ENCODE peak calls at places on chromosomes 5 and 9, in five cellular contexts. One of them, this sample, is unnamed.

GRCh38 chr5:36665638-36666037 is 59.2 kb downstream of the SLC1A3 start:
- DNase-seq in aorta: no peak
- DNase-seq in stimulated activated CD8-positive, alpha-beta memory T cell treated with anti-CD3 and anti-CD28 coated beads, Interleukin-12 subunit alpha, Interleukin-12 subunit beta, amount 100 ng/mL, for 4 hours: no peak
- DNase-seq in neural crest cell: no peak
- DNase-seq in NCI-H345: no peak
- DNase-seq in this sample: no peak

GRCh38 chr5:22541037-22541436 is 312.1 kb downstream of the CDH12 start:
- DNase-seq in neural crest cell: no peak
- DNase-seq in aorta: no peak
- DNase-seq in stimulated activated CD8-positive, alpha-beta memory T cell treated with anti-CD3 and anti-CD28 coated beads, Interleukin-12 subunit alpha, Interleukin-12 subunit beta, amount 100 ng/mL, for 4 hours: no peak
- DNase-seq in NCI-H345: peak
- DNase-seq in this sample: no peak

GRCh38 chr5:55176176-55176818 is 3.3 kb upstream of the CDC20B start:
- DNase-seq in neural crest cell: peak
- DNase-seq in stimulated activated CD8-positive, alpha-beta memory T cell treated with anti-CD3 and anti-CD28 coated beads, Interleukin-12 subunit alpha, Interleukin-12 subunit beta, amount 100 ng/mL, for 4 hours: no peak
- DNase-seq in aorta: peak
- DNase-seq in NCI-H345: peak
- DNase-seq in this sample: no peak

GRCh38 chr9:74724317-74724716 is 163.4 kb downstream of the TRPM6 start:
- DNase-seq in stimulated activated CD8-positive, alpha-beta memory T cell treated with anti-CD3 and anti-CD28 coated beads, Interleukin-12 subunit alpha, Interleukin-12 subunit beta, amount 100 ng/mL, for 4 hours: no peak
- DNase-seq in neural crest cell: no peak
- DNase-seq in aorta: no peak
- DNase-seq in NCI-H345: no peak
- DNase-seq in this sample: no peak

GRCh38 chr9:130426883-130427282 is 17.9 kb upstream of the ASS1 start:
- DNase-seq in NCI-H345: no peak
- DNase-seq in neural crest cell: no peak
- DNase-seq in stimulated activated CD8-positive, alpha-beta memory T cell treated with anti-CD3 and anti-CD28 coated beads, Interleukin-12 subunit alpha, Interleukin-12 subunit beta, amount 100 ng/mL, for 4 hours: no peak
- DNase-seq in aorta: peak
- DNase-seq in this sample: peak

GRCh38 chr9:83959061-83959460 is 21.0 kb downstream of the HNRNPK start:
- DNase-seq in neural crest cell: no peak
- DNase-seq in aorta: no peak
- DNase-seq in NCI-H345: no peak
- DNase-seq in stimulated activated CD8-positive, alpha-beta memory T cell treated with anti-CD3 and anti-CD28 coated beads, Interleukin-12 subunit alpha, Interleukin-12 subunit beta, amount 100 ng/mL, for 4 hours: no peak
- DNase-seq in this sample: no peak

GRCh38 chr5:77397686-77398300 is 94.3 kb downstream of the WDR41 start:
- DNase-seq in neural crest cell: no peak
- DNase-seq in aorta: no peak
- DNase-seq in NCI-H345: no peak
- DNase-seq in stimulated activated CD8-positive, alpha-beta memory T cell treated with anti-CD3 and anti-CD28 coated beads, Interleukin-12 subunit alpha, Interleukin-12 subunit beta, amount 100 ng/mL, for 4 hours: no peak
- DNase-seq in this sample: no peak

GRCh38 chr5:9207820-9208418 is 338.0 kb downstream of the SEMA5A start:
- DNase-seq in neural crest cell: no peak
- DNase-seq in NCI-H345: peak
- DNase-seq in aorta: no peak
- DNase-seq in stimulated activated CD8-positive, alpha-beta memory T cell treated with anti-CD3 and anti-CD28 coated beads, Interleukin-12 subunit alpha, Interleukin-12 subunit beta, amount 100 ng/mL, for 4 hours: no peak
- DNase-seq in this sample: peak

GRCh38 chr5:52443187-52443586 is 344.5 kb upstream of the ITGA1 start:
- DNase-seq in neural crest cell: no peak
- DNase-seq in aorta: no peak
- DNase-seq in stimulated activated CD8-positive, alpha-beta memory T cell treated with anti-CD3 and anti-CD28 coated beads, Interleukin-12 subunit alpha, Interleukin-12 subunit beta, amount 100 ng/mL, for 4 hours: no peak
- DNase-seq in NCI-H345: no peak
- DNase-seq in this sample: no peak

GRCh38 chr9:75903785-75904360 is 13.4 kb downstream of the PCSK5 start:
- DNase-seq in NCI-H345: no peak
- DNase-seq in aorta: no peak
- DNase-seq in neural crest cell: no peak
- DNase-seq in stimulated activated CD8-positive, alpha-beta memory T cell treated with anti-CD3 and anti-CD28 coated beads, Interleukin-12 subunit alpha, Interleukin-12 subunit beta, amount 100 ng/mL, for 4 hours: no peak
- DNase-seq in this sample: peak

GRCh38 chr9:124770359-124771020 is 621 bp downstream of the NR6A1 start:
- DNase-seq in stimulated activated CD8-positive, alpha-beta memory T cell treated with anti-CD3 and anti-CD28 coated beads, Interleukin-12 subunit alpha, Interleukin-12 subunit beta, amount 100 ng/mL, for 4 hours: no peak
- DNase-seq in aorta: peak
- DNase-seq in NCI-H345: peak
- DNase-seq in neural crest cell: no peak
- DNase-seq in this sample: no peak

GRCh38 chr5:52870448-52870847 is 82.7 kb downstream of the ITGA1 start:
- DNase-seq in aorta: no peak
- DNase-seq in neural crest cell: peak
- DNase-seq in stimulated activated CD8-positive, alpha-beta memory T cell treated with anti-CD3 and anti-CD28 coated beads, Interleukin-12 subunit alpha, Interleukin-12 subunit beta, amount 100 ng/mL, for 4 hours: no peak
- DNase-seq in NCI-H345: no peak
- DNase-seq in this sample: peak

GRCh38 chr9:122941560-122942234 is 877 bp downstream of the RABGAP1 start:
- DNase-seq in neural crest cell: no peak
- DNase-seq in aorta: no peak
- DNase-seq in NCI-H345: no peak
- DNase-seq in stimulated activated CD8-positive, alpha-beta memory T cell treated with anti-CD3 and anti-CD28 coated beads, Interleukin-12 subunit alpha, Interleukin-12 subunit beta, amount 100 ng/mL, for 4 hours: no peak
- DNase-seq in this sample: peak

GRCh38 chr5:1118231-1118698 is 6.4 kb upstream of the SLC12A7 start:
- DNase-seq in stimulated activated CD8-positive, alpha-beta memory T cell treated with anti-CD3 and anti-CD28 coated beads, Interleukin-12 subunit alpha, Interleukin-12 subunit beta, amount 100 ng/mL, for 4 hours: no peak
- DNase-seq in neural crest cell: no peak
- DNase-seq in aorta: no peak
- DNase-seq in NCI-H345: peak
- DNase-seq in this sample: peak

GRCh38 chr5:14110196-14110595 is 32.9 kb upstream of the TRIO start:
- DNase-seq in stimulated activated CD8-positive, alpha-beta memory T cell treated with anti-CD3 and anti-CD28 coated beads, Interleukin-12 subunit alpha, Interleukin-12 subunit beta, amount 100 ng/mL, for 4 hours: no peak
- DNase-seq in neural crest cell: no peak
- DNase-seq in NCI-H345: no peak
- DNase-seq in aorta: no peak
- DNase-seq in this sample: no peak

GRCh38 chr9:10331157-10331556 is 281.6 kb downstream of the PTPRD start:
- DNase-seq in stimulated activated CD8-positive, alpha-beta memory T cell treated with anti-CD3 and anti-CD28 coated beads, Interleukin-12 subunit alpha, Interleukin-12 subunit beta, amount 100 ng/mL, for 4 hours: no peak
- DNase-seq in aorta: no peak
- DNase-seq in NCI-H345: no peak
- DNase-seq in neural crest cell: no peak
- DNase-seq in this sample: no peak

GRCh38 chr5:76489877-76490688 is 87.0 kb downstream of the IQGAP2 start:
- DNase-seq in aorta: no peak
- DNase-seq in neural crest cell: no peak
- DNase-seq in stimulated activated CD8-positive, alpha-beta memory T cell treated with anti-CD3 and anti-CD28 coated beads, Interleukin-12 subunit alpha, Interleukin-12 subunit beta, amount 100 ng/mL, for 4 hours: no peak
- DNase-seq in NCI-H345: no peak
- DNase-seq in this sample: no peak

GRCh38 chr5:134114886-134115805 is 665 bp downstream of the TCF7 start:
- DNase-seq in stimulated activated CD8-positive, alpha-beta memory T cell treated with anti-CD3 and anti-CD28 coated beads, Interleukin-12 subunit alpha, Interleukin-12 subunit beta, amount 100 ng/mL, for 4 hours: peak
- DNase-seq in neural crest cell: peak
- DNase-seq in aorta: no peak
- DNase-seq in NCI-H345: no peak
- DNase-seq in this sample: no peak

GRCh38 chr5:16806691-16807433 is 129.2 kb downstream of the MYO10 start:
- DNase-seq in aorta: no peak
- DNase-seq in NCI-H345: no peak
- DNase-seq in stimulated activated CD8-positive, alpha-beta memory T cell treated with anti-CD3 and anti-CD28 coated beads, Interleukin-12 subunit alpha, Interleukin-12 subunit beta, amount 100 ng/mL, for 4 hours: no peak
- DNase-seq in neural crest cell: no peak
- DNase-seq in this sample: no peak

GRCh38 chr9:19154135-19154612 is 26.9 kb upstream of the PLIN2 start:
- DNase-seq in stimulated activated CD8-positive, alpha-beta memory T cell treated with anti-CD3 and anti-CD28 coated beads, Interleukin-12 subunit alpha, Interleukin-12 subunit beta, amount 100 ng/mL, for 4 hours: no peak
- DNase-seq in NCI-H345: no peak
- DNase-seq in aorta: no peak
- DNase-seq in neural crest cell: no peak
- DNase-seq in this sample: peak

GRCh38 chr9:109766351-109766750 is 13.6 kb upstream of the PALM2AKAP2 start:
- DNase-seq in NCI-H345: no peak
- DNase-seq in aorta: no peak
- DNase-seq in neural crest cell: no peak
- DNase-seq in stimulated activated CD8-positive, alpha-beta memory T cell treated with anti-CD3 and anti-CD28 coated beads, Interleukin-12 subunit alpha, Interleukin-12 subunit beta, amount 100 ng/mL, for 4 hours: no peak
- DNase-seq in this sample: peak

GRCh38 chr9:4831944-4832343 is 39.2 kb downstream of the RCL1 start:
- DNase-seq in NCI-H345: no peak
- DNase-seq in aorta: no peak
- DNase-seq in neural crest cell: no peak
- DNase-seq in stimulated activated CD8-positive, alpha-beta memory T cell treated with anti-CD3 and anti-CD28 coated beads, Interleukin-12 subunit alpha, Interleukin-12 subunit beta, amount 100 ng/mL, for 4 hours: no peak
- DNase-seq in this sample: no peak

GRCh38 chr5:156481741-156482140 is 154.8 kb downstream of the SGCD start:
- DNase-seq in stimulated activated CD8-positive, alpha-beta memory T cell treated with anti-CD3 and anti-CD28 coated beads, Interleukin-12 subunit alpha, Interleukin-12 subunit beta, amount 100 ng/mL, for 4 hours: no peak
- DNase-seq in aorta: no peak
- DNase-seq in NCI-H345: no peak
- DNase-seq in neural crest cell: no peak
- DNase-seq in this sample: no peak

GRCh38 chr5:32388429-32389111 is 56.0 kb downstream of the ZFR start:
- DNase-seq in stimulated activated CD8-positive, alpha-beta memory T cell treated with anti-CD3 and anti-CD28 coated beads, Interleukin-12 subunit alpha, Interleukin-12 subunit beta, amount 100 ng/mL, for 4 hours: no peak
- DNase-seq in aorta: no peak
- DNase-seq in NCI-H345: no peak
- DNase-seq in neural crest cell: no peak
- DNase-seq in this sample: no peak

GRCh38 chr5:96140084-96140483 is 178.4 kb upstream of the ELL2 start:
- DNase-seq in NCI-H345: no peak
- DNase-seq in stimulated activated CD8-positive, alpha-beta memory T cell treated with anti-CD3 and anti-CD28 coated beads, Interleukin-12 subunit alpha, Interleukin-12 subunit beta, amount 100 ng/mL, for 4 hours: no peak
- DNase-seq in neural crest cell: no peak
- DNase-seq in aorta: no peak
- DNase-seq in this sample: no peak

GRCh38 chr5:36607114-36607561 is 732 bp downstream of the SLC1A3 start:
- DNase-seq in stimulated activated CD8-positive, alpha-beta memory T cell treated with anti-CD3 and anti-CD28 coated beads, Interleukin-12 subunit alpha, Interleukin-12 subunit beta, amount 100 ng/mL, for 4 hours: no peak
- DNase-seq in NCI-H345: no peak
- DNase-seq in aorta: no peak
- DNase-seq in neural crest cell: peak
- DNase-seq in this sample: peak

GRCh38 chr5:87029951-87030350 is 237.7 kb upstream of the RASA1 start:
- DNase-seq in aorta: no peak
- DNase-seq in neural crest cell: no peak
- DNase-seq in NCI-H345: no peak
- DNase-seq in stimulated activated CD8-positive, alpha-beta memory T cell treated with anti-CD3 and anti-CD28 coated beads, Interleukin-12 subunit alpha, Interleukin-12 subunit beta, amount 100 ng/mL, for 4 hours: no peak
- DNase-seq in this sample: no peak

GRCh38 chr5:174680901-174681565 is 43.3 kb upstream of the MSX2 start:
- DNase-seq in NCI-H345: no peak
- DNase-seq in aorta: no peak
- DNase-seq in neural crest cell: no peak
- DNase-seq in stimulated activated CD8-positive, alpha-beta memory T cell treated with anti-CD3 and anti-CD28 coated beads, Interleukin-12 subunit alpha, Interleukin-12 subunit beta, amount 100 ng/mL, for 4 hours: no peak
- DNase-seq in this sample: no peak